ENCODE peak calls at places on chromosomes 13 and 19, in four cellular contexts. One of them, this sample, is unnamed.

GRCh38 chr13:105778196-105778595 is 757.3 kb downstream of the EFNB2 start:
- DNase-seq in A549: no peak
- DNase-seq in HCT116: no peak
- DNase-seq in endothelial cell of umbilical vein: no peak
- DNase-seq in this sample: no peak

GRCh38 chr19:1875646-1876493 is 9.4 kb downstream of the ABHD17A start:
- DNase-seq in A549: no peak
- DNase-seq in HCT116: peak; percentile 68
- DNase-seq in endothelial cell of umbilical vein: peak; percentile 91
- DNase-seq in this sample: peak; percentile 90

GRCh38 chr19:1461862-1462261 is 11.9 kb downstream of the APC2 start:
- DNase-seq in endothelial cell of umbilical vein: no peak
- DNase-seq in HCT116: no peak
- DNase-seq in A549: no peak
- DNase-seq in this sample: no peak

GRCh38 chr13:37014609-37015008 is 14.0 kb downstream of the EXOSC8 start:
- DNase-seq in HCT116: no peak
- DNase-seq in A549: no peak
- DNase-seq in endothelial cell of umbilical vein: no peak
- DNase-seq in this sample: no peak

GRCh38 chr13:113337976-113338375 is 26.0 kb downstream of the GRTP1 start:
- DNase-seq in endothelial cell of umbilical vein: no peak
- DNase-seq in A549: no peak
- DNase-seq in HCT116: no peak
- DNase-seq in this sample: no peak

GRCh38 chr13:89812856-89813255 is 1534.6 kb upstream of the MIR17HG start:
- DNase-seq in HCT116: no peak
- DNase-seq in A549: no peak
- DNase-seq in endothelial cell of umbilical vein: peak; percentile 79
- DNase-seq in this sample: no peak

GRCh38 chr19:1591421-1592022 is 1.1 kb downstream of the MBD3 start:
- DNase-seq in HCT116: no peak
- DNase-seq in endothelial cell of umbilical vein: peak; percentile 43
- DNase-seq in A549: no peak
- DNase-seq in this sample: no peak

GRCh38 chr13:56400774-56401173 is 739.9 kb upstream of the PRR20A start:
- DNase-seq in A549: no peak
- DNase-seq in endothelial cell of umbilical vein: no peak
- DNase-seq in HCT116: no peak
- DNase-seq in this sample: no peak

GRCh38 chr19:54096642-54097106 is 3.9 kb downstream of the OSCAR start:
- DNase-seq in A549: peak; percentile 68
- DNase-seq in HCT116: peak; percentile 19
- DNase-seq in endothelial cell of umbilical vein: no peak
- DNase-seq in this sample: no peak

GRCh38 chr13:49539313-49539712 is 43.6 kb downstream of the PHF11 start:
- DNase-seq in endothelial cell of umbilical vein: peak; percentile 46
- DNase-seq in HCT116: no peak
- DNase-seq in A549: no peak
- DNase-seq in this sample: no peak

GRCh38 chr19:8245869-8246835 is 37.0 kb downstream of the CERS4 start:
- DNase-seq in endothelial cell of umbilical vein: no peak
- DNase-seq in A549: no peak
- DNase-seq in HCT116: no peak
- DNase-seq in this sample: no peak

GRCh38 chr13:80604094-80604493 is 263.2 kb upstream of the SPRY2 start:
- DNase-seq in A549: no peak
- DNase-seq in endothelial cell of umbilical vein: no peak
- DNase-seq in HCT116: no peak
- DNase-seq in this sample: no peak

GRCh38 chr13:21639604-21640003 is 31.3 kb upstream of the FGF9 start:
- DNase-seq in HCT116: no peak
- DNase-seq in endothelial cell of umbilical vein: no peak
- DNase-seq in A549: no peak
- DNase-seq in this sample: no peak

GRCh38 chr19:18685597-18686164 is 2.2 kb downstream of the CRTC1 start:
- DNase-seq in HCT116: no peak
- DNase-seq in A549: no peak
- DNase-seq in endothelial cell of umbilical vein: no peak
- DNase-seq in this sample: no peak

GRCh38 chr19:309206-309565 is 18.0 kb upstream of the PLPP2 start:
- DNase-seq in HCT116: no peak
- DNase-seq in A549: no peak
- DNase-seq in endothelial cell of umbilical vein: no peak
- DNase-seq in this sample: no peak

GRCh38 chr19:46147166-46147740 is 785 bp upstream of the IGFL2 start:
- DNase-seq in HCT116: no peak
- DNase-seq in endothelial cell of umbilical vein: no peak
- DNase-seq in A549: no peak
- DNase-seq in this sample: no peak

GRCh38 chr13:44801990-44802389 is 187.3 kb downstream of the NUFIP1 start:
- DNase-seq in A549: no peak
- DNase-seq in endothelial cell of umbilical vein: peak; percentile 92
- DNase-seq in HCT116: no peak
- DNase-seq in this sample: peak; percentile 61

GRCh38 chr19:41427647-41428480 is 690 bp upstream of the B3GNT8 start:
- DNase-seq in endothelial cell of umbilical vein: peak; percentile 28
- DNase-seq in A549: no peak
- DNase-seq in HCT116: no peak
- DNase-seq in this sample: peak; percentile 71

GRCh38 chr13:99386911-99387788 is 80.0 kb upstream of the GPR183 start:
- DNase-seq in A549: peak; percentile 29
- DNase-seq in HCT116: peak; percentile 12
- DNase-seq in endothelial cell of umbilical vein: peak; percentile 33
- DNase-seq in this sample: peak; percentile 56

GRCh38 chr13:44765076-44765475 is 188.9 kb upstream of the TSC22D1 start:
- DNase-seq in HCT116: no peak
- DNase-seq in A549: no peak
- DNase-seq in endothelial cell of umbilical vein: no peak
- DNase-seq in this sample: no peak

GRCh38 chr13:77207943-77208342 is 119.0 kb downstream of the MYCBP2 start:
- DNase-seq in HCT116: no peak
- DNase-seq in A549: no peak
- DNase-seq in endothelial cell of umbilical vein: peak; percentile 31
- DNase-seq in this sample: no peak

GRCh38 chr13:113405481-113406300 is 41.8 kb upstream of the GRTP1 start:
- DNase-seq in A549: no peak
- DNase-seq in HCT116: no peak
- DNase-seq in endothelial cell of umbilical vein: no peak
- DNase-seq in this sample: no peak

GRCh38 chr19:35716735-35716984 is 1.1 kb upstream of the KMT2B start:
- DNase-seq in A549: no peak
- DNase-seq in HCT116: no peak
- DNase-seq in endothelial cell of umbilical vein: no peak
- DNase-seq in this sample: no peak

GRCh38 chr13:33328691-33329090 is 43.1 kb upstream of the STARD13 start:
- DNase-seq in HCT116: no peak
- DNase-seq in endothelial cell of umbilical vein: no peak
- DNase-seq in A549: no peak
- DNase-seq in this sample: no peak

GRCh38 chr19:54364775-54365257 is at the start of gene LAIR1:
- DNase-seq in A549: no peak
- DNase-seq in endothelial cell of umbilical vein: no peak
- DNase-seq in HCT116: no peak
- DNase-seq in this sample: peak; percentile 91

DNA sequence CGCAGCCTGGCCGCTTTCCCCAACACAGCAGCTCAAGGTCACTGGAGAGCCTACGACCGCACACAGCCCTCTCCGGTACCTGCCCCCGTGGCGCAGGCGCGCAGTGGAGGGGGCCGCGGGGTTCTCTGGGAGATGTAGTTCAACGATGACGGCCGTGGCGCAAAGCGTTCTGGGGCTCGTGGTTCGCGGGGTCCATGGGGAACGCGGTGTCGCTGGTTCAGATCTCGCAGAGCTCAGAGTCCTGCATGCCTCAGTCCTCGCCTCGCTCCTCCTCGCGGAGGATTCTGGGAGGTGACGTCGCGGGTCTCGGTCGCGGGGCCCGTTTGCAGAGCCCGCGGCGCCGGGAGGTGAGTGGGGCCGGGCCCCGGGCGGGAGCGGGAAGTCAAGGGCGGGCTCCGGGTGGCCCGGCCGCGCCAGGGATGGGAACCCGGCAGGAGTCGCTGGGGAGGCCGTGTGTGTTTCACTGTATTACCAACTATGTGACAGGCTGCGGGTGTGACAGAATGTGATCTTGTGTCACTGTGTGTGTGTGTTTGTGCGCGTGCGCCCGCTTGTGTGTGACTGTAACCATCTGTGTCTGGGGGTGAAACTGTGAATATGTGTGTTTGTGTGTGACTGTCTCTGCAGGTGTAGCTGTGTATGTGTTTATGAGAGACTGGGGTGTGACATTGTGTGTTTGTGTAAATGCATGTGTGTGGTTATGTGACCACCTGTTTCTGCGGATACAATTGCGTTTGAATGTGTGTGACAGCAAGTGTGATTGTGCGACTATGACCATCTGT is at the start of gene ZNF527:
- DNase-seq in HCT116: peak; percentile 84
- DNase-seq in endothelial cell of umbilical vein: peak; percentile 98
- DNase-seq in A549: peak; percentile 99
- DNase-seq in this sample: peak; percentile 95
- H3K4me3 ChIP-seq in HCT116: peak within 1 kb of the TSS; percentile 57
- H3K4me3 ChIP-seq in endothelial cell of umbilical vein: peak within 1 kb of the TSS; percentile 13
- H3K4me3 ChIP-seq in A549: peak within 1 kb of the TSS; percentile 58
- H3K4me3 ChIP-seq in this sample: peak within 1 kb of the TSS; percentile 93

GRCh38 chr19:30909216-30909615 is 440.0 kb downstream of the TSHZ3 start:
- DNase-seq in endothelial cell of umbilical vein: no peak
- DNase-seq in HCT116: no peak
- DNase-seq in A549: no peak
- DNase-seq in this sample: no peak

GRCh38 chr19:30908262-30908771 is 440.9 kb downstream of the TSHZ3 start:
- DNase-seq in HCT116: no peak
- DNase-seq in endothelial cell of umbilical vein: no peak
- DNase-seq in A549: no peak
- DNase-seq in this sample: no peak

GRCh38 chr19:30911491-30911890 is 437.7 kb downstream of the TSHZ3 start:
- DNase-seq in A549: no peak
- DNase-seq in HCT116: no peak
- DNase-seq in endothelial cell of umbilical vein: no peak
- DNase-seq in this sample: no peak

DNA sequence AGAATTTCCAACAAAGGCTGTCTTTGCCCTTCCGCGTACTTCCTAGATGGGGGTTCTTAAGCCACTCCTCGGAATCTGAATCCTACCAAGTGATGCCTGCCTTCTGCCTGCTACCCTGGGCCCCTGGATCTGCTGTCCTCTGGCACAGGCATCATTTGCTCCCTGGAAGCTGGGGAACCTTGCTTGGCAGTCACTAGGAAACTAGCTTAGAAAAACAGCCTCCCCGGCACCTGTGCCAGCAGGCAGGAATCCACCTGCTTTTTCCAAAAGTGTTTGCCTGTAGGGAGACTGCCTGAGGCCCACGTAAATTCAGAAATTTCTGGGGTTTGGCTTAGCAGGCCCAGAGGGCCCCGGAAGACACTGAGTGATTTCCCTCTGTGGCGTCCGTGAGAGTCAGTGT is 442.4 kb downstream of the TSHZ3 start:
- DNase-seq in A549: no peak
- DNase-seq in endothelial cell of umbilical vein: no peak
- DNase-seq in HCT116: no peak
- DNase-seq in this sample: no peak
- TF ChIP-seq MAX in A549: no peak
- TF ChIP-seq MAX in endothelial cell of umbilical vein: no peak
- TF ChIP-seq MAX in HCT116: no peak
- TF ChIP-seq MAX in this sample: no peak

GRCh38 chr19:10291554-10292205 is 1.9 kb downstream of the ICAM5 start:
- DNase-seq in endothelial cell of umbilical vein: no peak
- DNase-seq in A549: no peak
- DNase-seq in HCT116: no peak
- DNase-seq in this sample: peak; percentile 67

GRCh38 chr19:10289167-10289835 is 451 bp upstream of the ICAM5 start:
- DNase-seq in endothelial cell of umbilical vein: no peak
- DNase-seq in A549: no peak
- DNase-seq in HCT116: peak; percentile 77
- DNase-seq in this sample: peak; percentile 80

GRCh38 chr19:10290876-10291553 is 1.3 kb downstream of the ICAM5 start:
- DNase-seq in A549: no peak
- DNase-seq in endothelial cell of umbilical vein: no peak
- DNase-seq in HCT116: peak; percentile 50
- DNase-seq in this sample: peak; percentile 72

GRCh38 chr19:10289836-10290438 is at the start of gene ICAM5:
- DNase-seq in A549: no peak
- DNase-seq in HCT116: peak; percentile 57
- DNase-seq in endothelial cell of umbilical vein: no peak
- DNase-seq in this sample: peak; percentile 81

DNA sequence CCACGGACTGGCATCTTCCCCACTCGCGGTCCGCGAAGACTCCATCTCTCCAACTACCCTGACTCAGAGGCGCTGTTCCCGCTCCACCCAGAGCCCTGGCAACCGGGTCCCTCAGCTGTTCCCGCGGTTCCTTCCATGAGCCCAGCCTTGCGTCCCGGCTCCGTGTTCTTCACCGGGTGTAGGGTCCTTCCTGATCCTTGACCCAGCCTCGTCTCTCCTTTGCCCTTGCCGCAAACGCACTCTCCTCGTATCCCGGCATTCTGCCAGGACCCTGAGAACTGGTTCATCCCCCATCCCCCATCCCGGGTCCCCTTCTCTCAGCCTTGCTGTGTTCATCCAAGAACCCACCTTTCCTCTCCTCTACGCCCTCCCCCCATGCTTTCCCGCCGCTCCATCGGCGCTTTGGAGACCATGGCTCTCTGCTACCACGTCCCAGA is 705 bp downstream of the ICAM5 start:
- DNase-seq in A549: no peak
- DNase-seq in HCT116: no peak
- DNase-seq in endothelial cell of umbilical vein: no peak
- DNase-seq in this sample: peak; percentile 62
- H3K4me3 ChIP-seq in A549: peak overlapping the region; percentile 52
- H3K4me3 ChIP-seq in HCT116: peak overlapping the region; percentile 77
- H3K4me3 ChIP-seq in endothelial cell of umbilical vein: no peak overlapping the region
- H3K4me3 ChIP-seq in this sample: no peak overlapping the region

DNA sequence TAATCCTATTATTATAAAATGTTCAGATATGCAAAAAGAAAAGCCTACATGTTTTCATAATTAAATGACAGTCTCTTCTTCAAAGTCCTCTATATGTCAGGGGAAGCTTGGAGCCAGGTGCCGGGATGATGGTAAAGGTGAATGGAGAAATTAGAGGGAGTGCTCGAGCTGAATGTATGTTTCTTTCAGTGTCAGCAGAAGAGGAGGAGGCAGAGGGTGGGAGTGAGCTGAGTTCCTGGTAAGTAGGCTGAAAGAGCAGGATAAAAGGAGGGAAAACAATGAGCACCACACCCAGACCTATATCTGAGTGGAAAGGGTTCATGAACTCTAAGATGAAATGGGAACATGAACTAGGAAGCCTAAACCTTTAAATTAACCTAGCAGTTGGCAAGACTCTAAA is 307.6 kb upstream of the NBEA start:
- DNase-seq in A549: no peak
- DNase-seq in endothelial cell of umbilical vein: no peak
- DNase-seq in HCT116: no peak
- DNase-seq in this sample: no peak
- TF ChIP-seq MAX in A549: no peak
- TF ChIP-seq MAX in endothelial cell of umbilical vein: no peak
- TF ChIP-seq MAX in HCT116: no peak
- TF ChIP-seq MAX in this sample: no peak

This sample was measured in NB4.